ENCODE peak calls at places on chromosomes 5 and 9, in nine cellular contexts. G is ascending aorta; U is fibroblast of lung; H is GM04503; W is Jurkat, Clone E6-1; Q is anterior cingulate cortex; X is PC-9; C is AG20443; B is activated CD4-positive, CD25-positive, alpha-beta regulatory T cell. O is an unnamed sample.

GRCh38 chr5:16855475-16855874 is 80.6 kb downstream of the MYO10 start:
- DNase-seq in C (peak; percentile 43), Q (no peak), X (no peak), G (no peak), H (no peak), W (no peak), U (peak; percentile 42), B (no peak), O (no peak)

GRCh38 chr5:54547711-54548250 is 30.2 kb downstream of the SNX18 start:
- DNase-seq in B (no peak), G (peak; percentile 82), W (no peak), Q (no peak), H (peak; percentile 53), U (peak; percentile 47), C (peak; percentile 72), X (peak; percentile 75), O (peak; percentile 69)

GRCh38 chr5:68141494-68141893 is 74.1 kb upstream of the PIK3R1 start:
- DNase-seq in X (no peak), C (peak; percentile 29), W (no peak), H (no peak), B (no peak), G (no peak), Q (no peak), U (peak; percentile 69), O (peak; percentile 30)

GRCh38 chr9:93220627-93221425 is 36.9 kb downstream of the WNK2 start:
- DNase-seq in H (no peak), C (no peak), Q (no peak), X (no peak), U (no peak), W (no peak), B (no peak), G (no peak), O (no peak)

GRCh38 chr5:107389769-107390168 is 281.0 kb downstream of the EFNA5 start:
- DNase-seq in G (no peak), H (no peak), B (no peak), W (no peak), Q (no peak), U (no peak), C (no peak), X (peak; percentile 78), O (no peak)

GRCh38 chr9:78781681-78782080 is 484.8 kb downstream of the PSAT1 start:
- DNase-seq in B (no peak), X (no peak), U (peak; percentile 42), W (no peak), Q (no peak), G (no peak), H (no peak), C (peak; percentile 28), O (no peak)

GRCh38 chr5:172544371-172545120 is 90.2 kb upstream of the SH3PXD2B start:
- DNase-seq in W (no peak), C (no peak), U (no peak), X (no peak), H (no peak), G (peak; percentile 47), Q (no peak), B (no peak), O (no peak)

GRCh38 chr9:18274693-18275092 is 199.3 kb upstream of the ADAMTSL1 start:
- DNase-seq in G (no peak), W (no peak), Q (no peak), B (no peak), X (no peak), C (no peak), H (no peak), U (peak; percentile 33), O (no peak)

GRCh38 chr5:87776785-87777184 is 364.1 kb upstream of the CCNH start:
- DNase-seq in H (no peak), U (peak; percentile 25), W (no peak), X (no peak), Q (no peak), G (no peak), B (no peak), C (no peak), O (no peak)

GRCh38 chr9:105191508-105192118 is 52.8 kb upstream of the SLC44A1 start:
- DNase-seq in U (peak; percentile 75), C (peak; percentile 31), Q (no peak), B (no peak), H (no peak), X (peak; percentile 97), W (peak; percentile 75), G (no peak), O (peak; percentile 13)